ENCODE peak calls at places on chromosomes 6 and 20, in seven cellular contexts. O is K562, G is Peyer's patch, A is uterus, Y is type B pancreatic cell, P is foreskin fibroblast, F is endothelial cell. J is an unnamed sample.

GRCh38 chr6:138785980-138786379 is 9.9 kb upstream of the ECT2L start:
- DNase-seq in A (no peak), G (no peak), O (no peak), F (no peak), P (no peak), Y (no peak), J (no peak)

GRCh38 chr20:50434653-50435396 is 75.4 kb upstream of the PTPN1 start:
- DNase-seq in F (no peak), Y (no peak), O (no peak), A (no peak), P (peak; percentile 86), G (no peak), J (no peak)

GRCh38 chr6:34578445-34579262 is 22.5 kb upstream of the SPDEF start:
- DNase-seq in A (no peak), P (no peak), O (no peak), G (no peak), Y (no peak), F (no peak), J (no peak)

GRCh38 chr6:87139236-87139635 is 16.1 kb upstream of the ZNF292 start:
- DNase-seq in A (no peak), F (peak; percentile 21), O (peak; percentile 35), P (no peak), G (peak; percentile 64), Y (no peak), J (no peak)

GRCh38 chr6:30357678-30358339 is 12.9 kb downstream of the RPP21 start:
- DNase-seq in O (peak; percentile 69), A (peak; percentile 61), G (peak; percentile 78), Y (no peak), F (peak; percentile 67), P (peak; percentile 67), J (peak; percentile 71)

GRCh38 chr6:41503841-41504525 is 42.2 kb upstream of the FOXP4 start:
- DNase-seq in F (peak; percentile 26), G (no peak), A (peak; percentile 51), Y (no peak), P (no peak), O (no peak), J (no peak)

GRCh38 chr20:56799187-56799586 is 170.1 kb downstream of the TFAP2C start:
- DNase-seq in Y (no peak), A (no peak), G (no peak), F (no peak), O (no peak), P (no peak), J (no peak)

GRCh38 chr6:34030831-34031566 is 114.9 kb downstream of the GRM4 start:
- DNase-seq in Y (no peak), F (no peak), P (no peak), G (no peak), O (no peak), A (no peak), J (no peak)

GRCh38 chr6:111603648-111604047 is 2.0 kb downstream of the TRAF3IP2 start:
- DNase-seq in P (no peak), Y (no peak), G (no peak), O (no peak), A (no peak), F (no peak), J (no peak)

GRCh38 chr6:163438940-163439335 is 24.4 kb downstream of the QKI start:
- DNase-seq in G (peak; percentile 72), O (peak; percentile 44), F (no peak), P (no peak), Y (no peak), A (no peak), J (peak; percentile 22)

GRCh38 chr20:61447950-61448349 is 195.9 kb downstream of the CDH4 start:
- DNase-seq in Y (no peak), A (no peak), O (no peak), G (no peak), P (no peak), F (no peak), J (no peak)

GRCh38 chr6:142900467-142900961 is 44.5 kb downstream of the HIVEP2 start:
- DNase-seq in F (no peak), A (no peak), G (no peak), Y (no peak), O (no peak), P (no peak), J (no peak)

GRCh38 chr20:43511879-43512278 is 4.4 kb downstream of the L3MBTL1 start:
- DNase-seq in P (no peak), O (no peak), G (no peak), A (no peak), Y (no peak), F (no peak), J (no peak)

GRCh38 chr20:43513298-43514061 is 6.0 kb downstream of the L3MBTL1 start:
- DNase-seq in F (no peak), O (no peak), P (no peak), G (no peak), Y (no peak), A (no peak), J (no peak)

GRCh38 chr20:43515628-43516027 is 8.1 kb downstream of the L3MBTL1 start:
- DNase-seq in A (no peak), G (no peak), P (no peak), O (peak; percentile 62), Y (no peak), F (no peak), J (no peak)

GRCh38 chr20:43516251-43516824 is 8.8 kb downstream of the L3MBTL1 start:
- DNase-seq in O (peak; percentile 69), A (no peak), P (peak; percentile 21), G (no peak), Y (no peak), F (no peak), J (no peak)

DNA sequence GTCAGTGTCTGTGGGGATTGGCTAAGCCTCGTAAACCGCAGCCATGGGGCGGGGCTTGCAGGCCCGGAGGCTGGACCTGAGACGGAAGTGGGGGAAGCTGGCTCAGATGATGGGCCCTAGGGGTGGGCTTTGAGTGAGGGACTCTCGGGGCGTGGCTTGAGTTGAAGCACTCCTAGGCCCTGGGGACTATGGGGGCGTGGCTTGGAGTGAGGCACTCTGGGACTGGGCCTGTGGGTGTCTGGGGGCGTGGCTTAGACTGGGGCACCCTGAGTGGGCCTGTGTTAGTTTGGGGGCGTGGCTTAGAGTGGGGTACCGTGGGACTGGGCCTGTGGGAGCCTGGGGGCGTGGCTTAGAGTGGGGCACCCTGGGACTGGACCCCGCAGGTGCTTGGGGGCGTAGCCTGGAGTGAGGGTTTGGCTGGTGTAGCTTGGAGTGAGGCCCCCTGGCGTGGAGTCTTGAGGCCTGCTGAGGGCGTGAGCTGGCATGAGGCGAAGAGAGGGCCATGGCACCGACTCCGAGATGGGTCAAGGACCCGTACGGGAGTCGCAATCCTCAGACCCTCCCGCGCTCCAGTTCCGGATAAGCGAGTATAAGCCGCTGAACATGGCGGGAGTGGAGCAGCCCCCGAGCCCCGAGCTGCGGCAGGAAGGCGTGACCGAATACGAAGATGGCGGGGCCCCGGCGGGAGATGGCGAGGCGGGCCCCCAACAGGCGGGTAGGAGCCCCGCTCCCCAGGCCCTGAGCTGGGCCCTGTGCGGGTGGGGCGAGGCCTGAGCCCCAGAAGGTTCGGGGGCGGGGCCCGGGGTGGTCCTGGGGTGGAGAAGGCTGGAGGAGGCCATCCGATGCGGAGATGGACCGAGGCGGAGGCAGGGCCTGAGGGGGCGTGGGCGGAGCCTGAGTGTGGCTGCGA is 6.8 kb downstream of the L3MBTL1 start:
- DNase-seq in G (peak; percentile 99), O (peak; percentile 96), F (peak; percentile 91), P (peak; percentile 96), A (peak; percentile 96), Y (peak; percentile 92), J (peak; percentile 95)
- TF ChIP-seq CTCF in G (peak; percentile 31), O (peak; percentile 20), F (no peak), P (no peak), A (peak; percentile 13), Y (peak; percentile 44), J (no peak)

GRCh38 chr20:52242237-52243230 is 51.0 kb upstream of the ZFP64 start:
- DNase-seq in G (no peak), F (no peak), O (peak; percentile 18), Y (no peak), P (no peak), A (no peak), J (no peak)
- TF ChIP-seq CTCF in G (peak; percentile 46), F (peak; percentile 93), O (no peak), Y (peak; percentile 91), P (no peak), A (peak; percentile 50), J (peak; percentile 96)

GRCh38 chr6:156953478-156954146 is 176.4 kb downstream of the ARID1B start:
- DNase-seq in O (peak; percentile 73), F (no peak), A (no peak), P (peak; percentile 93), Y (no peak), G (no peak), J (no peak)
- TF ChIP-seq CTCF in O (no peak), F (no peak), A (peak; percentile 42), P (peak; percentile 21), Y (peak; percentile 43), G (peak; percentile 29), J (no peak)

GRCh38 chr20:48877299-48877698 is 44.2 kb upstream of the ARFGEF2 start:
- DNase-seq in A (no peak), Y (no peak), P (no peak), G (no peak), O (no peak), F (no peak), J (no peak)

GRCh38 chr20:48880936-48881657 is 40.4 kb upstream of the ARFGEF2 start:
- DNase-seq in F (no peak), A (no peak), G (no peak), P (no peak), O (no peak), Y (no peak), J (no peak)

GRCh38 chr20:48878849-48879248 is 42.7 kb upstream of the ARFGEF2 start:
- DNase-seq in A (no peak), P (no peak), F (no peak), O (no peak), G (no peak), Y (no peak), J (no peak)

GRCh38 chr20:48879609-48880008 is 41.9 kb upstream of the ARFGEF2 start:
- DNase-seq in Y (no peak), O (no peak), F (no peak), A (no peak), G (no peak), P (peak; percentile 53), J (no peak)

GRCh38 chr20:48880331-48880730 is 41.2 kb upstream of the ARFGEF2 start:
- DNase-seq in Y (no peak), F (no peak), G (no peak), P (no peak), A (no peak), O (no peak), J (no peak)
- TF ChIP-seq CTCF in Y (no peak), F (no peak), G (no peak), P (no peak), A (no peak), O (no peak), J (no peak)

GRCh38 chr20:45545754-45546453 is 1.3 kb downstream of the EPPIN start:
- DNase-seq in P (peak; percentile 24), Y (no peak), G (no peak), O (peak; percentile 29), F (no peak), A (no peak), J (no peak)
- TF ChIP-seq CTCF in P (peak; percentile 19), Y (peak; percentile 68), G (peak; percentile 44), O (peak; percentile 34), F (peak; percentile 34), A (no peak), J (no peak)